ENCODE peak calls at places on chromosome 13, in four cellular contexts. Z is GM20000, Q is neural progenitor cell, B is HCT116. M is an unnamed sample.
A peak's percentile ranks its signal among the peaks of the same experiment; 100 is the strongest.

GRCh38 chr13:49410006-49410405 is 33.9 kb downstream of the CAB39L start:
- DNase-seq in Q (no peak), B (no peak), Z (no peak), M (no peak)

GRCh38 chr13:47188802-47189201 is 291.9 kb upstream of the HTR2A start:
- DNase-seq in Z (no peak), B (no peak), Q (no peak), M (no peak)

GRCh38 chr13:34013061-34013460 is 195.1 kb downstream of the RFC3 start:
- DNase-seq in Z (no peak), B (no peak), Q (no peak), M (no peak)

GRCh38 chr13:73061478-73062275 is 2.9 kb downstream of the KLF5 start:
- DNase-seq in Q (no peak), B (no peak), Z (no peak), M (no peak)

GRCh38 chr13:106242554-106242953 is 292.9 kb downstream of the EFNB2 start:
- DNase-seq in B (no peak), Z (no peak), Q (no peak), M (no peak)

GRCh38 chr13:39656325-39656677 is 839 bp downstream of the COG6 start:
- DNase-seq in Z (peak; percentile 3), B (no peak), Q (peak; percentile 4), M (peak; percentile 4)

GRCh38 chr13:28609936-28610335 is 49.0 kb upstream of the POMP start:
- DNase-seq in Q (no peak), Z (no peak), B (no peak), M (no peak)

GRCh38 chr13:44107357-44108121 is 227.8 kb downstream of the LACC1 start:
- DNase-seq in Z (no peak), Q (no peak), B (no peak), M (no peak)

GRCh38 chr13:89066868-89067466 is 1395.8 kb downstream of the SLITRK5 start:
- DNase-seq in Z (peak; percentile 5), Q (peak; percentile 75), B (peak; percentile 38), M (no peak)

GRCh38 chr13:36998624-36999041 is 507 bp downstream of the ALG5 start:
- DNase-seq in Q (peak; percentile 47), Z (peak; percentile 7), B (no peak), M (peak; percentile 7)

GRCh38 chr13:113153810-113154748 is 4.4 kb upstream of the PROZ start:
- DNase-seq in B (peak; percentile 18), Q (peak; percentile 84), Z (peak; percentile 87), M (peak; percentile 86)

GRCh38 chr13:27283906-27284523 is 13.4 kb downstream of the RASL11A start:
- DNase-seq in Q (no peak), B (peak; percentile 15), Z (no peak), M (no peak)

GRCh38 chr13:44857736-44858135 is 131.5 kb downstream of the NUFIP1 start:
- DNase-seq in Z (no peak), B (no peak), Q (no peak), M (no peak)

GRCh38 chr13:99686944-99687382 is 185.7 kb downstream of the TM9SF2 start:
- DNase-seq in Z (no peak), Q (peak; percentile 72), B (no peak), M (no peak)

GRCh38 chr13:48571121-48571901 is 38.4 kb upstream of the RCBTB2 start:
- DNase-seq in B (no peak), Z (no peak), Q (no peak), M (no peak)

GRCh38 chr13:90968510-90968909 is 379.0 kb upstream of the MIR17HG start:
- DNase-seq in Z (peak; percentile 4), Q (peak; percentile 65), B (peak; percentile 4), M (peak; percentile 4)

GRCh38 chr13:72514141-72514540 is 213.3 kb downstream of the MZT1 start:
- DNase-seq in Q (no peak), B (no peak), Z (no peak), M (no peak)

GRCh38 chr13:21909331-21909730 is 238.5 kb downstream of the FGF9 start:
- DNase-seq in Z (no peak), B (no peak), Q (no peak), M (no peak)

GRCh38 chr13:31160857-31161582 is 684 bp downstream of the HSPH1 start:
- DNase-seq in B (no peak), Z (peak; percentile 56), Q (peak; percentile 78), M (peak; percentile 50)

GRCh38 chr13:47215741-47216140 is 318.9 kb upstream of the HTR2A start:
- DNase-seq in Q (no peak), B (no peak), Z (no peak), M (no peak)

GRCh38 chr13:63044617-63045016 is 1629.0 kb upstream of the PCDH20 start:
- DNase-seq in Z (no peak), Q (peak; percentile 7), B (no peak), M (no peak)
- TF ChIP-seq CTCF in Z (no peak), Q (no peak), B (no peak), M (no peak)

DNA sequence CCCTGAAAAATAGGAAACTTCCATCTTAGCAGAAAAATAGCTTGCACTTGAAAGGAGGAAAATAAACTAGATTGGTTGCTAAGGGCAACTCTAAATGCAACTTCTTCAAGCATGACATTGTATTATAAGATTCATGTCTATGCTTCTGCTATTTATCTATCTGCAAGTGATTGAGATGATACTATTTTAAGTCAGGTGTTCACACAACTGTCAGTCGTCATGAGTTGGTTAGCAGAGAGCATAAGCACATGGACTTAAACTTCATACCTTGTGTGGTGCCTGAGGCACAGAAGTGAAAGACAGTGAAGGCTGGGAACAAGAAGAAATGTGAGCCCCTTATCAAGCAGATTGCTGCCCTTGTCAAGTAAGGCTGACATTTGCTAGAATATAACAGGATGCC is 82.9 kb downstream of the SLITRK5 start:
- DNase-seq in B (no peak), Z (no peak), Q (no peak), M (no peak)
- TF ChIP-seq CTCF in B (no peak), Z (no peak), Q (no peak), M (no peak)

GRCh38 chr13:84571264-84571663 is 689.0 kb upstream of the SLITRK1 start:
- DNase-seq in B (no peak), Z (no peak), Q (no peak), M (no peak)
- TF ChIP-seq CTCF in B (peak; percentile 6), Z (no peak), Q (no peak), M (no peak)

GRCh38 chr13:94173312-94173854 is 306.1 kb downstream of the DCT start:
- DNase-seq in B (no peak), Q (no peak), Z (no peak), M (no peak)
- TF ChIP-seq CTCF in B (no peak), Q (no peak), Z (no peak), M (no peak)